ENCODE peak calls at places on chromosomes 6 and 20, in ten cellular contexts. H, C, Z, B, G, A, F, X, W and M are unnamed samples.

GRCh38 chr6:167244064-167244949 is 46.8 kb upstream of the UNC93A start:
- DNase-seq in W (no peak), H (no peak), X (no peak), A (no peak), F (no peak), G (no peak), B (no peak), Z (no peak), C (no peak), M (no peak)

GRCh38 chr6:152952866-152953509 is 29.9 kb downstream of the FBXO5 start:
- DNase-seq in C (peak; percentile 46), G (peak; percentile 46), X (peak; percentile 63), H (peak; percentile 24), Z (no peak), A (no peak), B (peak; percentile 44), F (no peak), W (no peak), M (peak; percentile 35)

GRCh38 chr6:57302477-57302876 is 15.0 kb upstream of the PRIM2 start:
- DNase-seq in Z (no peak), C (no peak), H (no peak), B (no peak), F (no peak), G (no peak), X (no peak), W (no peak), A (no peak), M (no peak)

GRCh38 chr20:33202451-33202850 is 14.7 kb upstream of the BPIFA3 start:
- DNase-seq in H (no peak), C (no peak), W (no peak), G (no peak), Z (no peak), X (no peak), B (no peak), A (no peak), F (no peak), M (no peak)

GRCh38 chr20:50551288-50551687 is 41.1 kb downstream of the PTPN1 start:
- DNase-seq in W (no peak), X (no peak), A (no peak), G (no peak), C (no peak), F (no peak), H (no peak), Z (peak; percentile 34), B (peak; percentile 15), M (no peak)

GRCh38 chr6:83609248-83609647 is 96.9 kb downstream of the PRSS35 start:
- DNase-seq in A (no peak), Z (no peak), F (no peak), W (no peak), H (no peak), C (no peak), G (no peak), X (no peak), B (peak; percentile 97), M (no peak)

GRCh38 chr20:31758991-31759390 is 19.9 kb downstream of the TPX2 start:
- DNase-seq in X (no peak), Z (no peak), F (no peak), B (no peak), C (no peak), A (no peak), W (no peak), G (no peak), H (no peak), M (no peak)

GRCh38 chr6:32432050-32432450 is 7.6 kb upstream of the HLA-DRA start:
- DNase-seq in B (peak; percentile 26), F (no peak), C (peak; percentile 63), Z (no peak), G (peak; percentile 19), W (no peak), A (no peak), H (no peak), X (peak; percentile 55), M (peak; percentile 10)

GRCh38 chr6:34412643-34413214 is 13.1 kb downstream of the RPS10 start:
- DNase-seq in X (peak; percentile 79), B (no peak), G (peak; percentile 65), W (no peak), C (peak; percentile 42), Z (no peak), F (no peak), A (no peak), H (no peak), M (peak; percentile 62)

GRCh38 chr6:138622967-138623366 is 123.7 kb upstream of the NHSL1 start:
- DNase-seq in X (no peak), Z (no peak), W (no peak), C (peak; percentile 36), G (no peak), H (no peak), A (no peak), B (peak; percentile 19), F (no peak), M (no peak)

GRCh38 chr6:161233986-161234620 is 39.8 kb downstream of the AGPAT4 start:
- DNase-seq in F (no peak), Z (no peak), X (peak; percentile 91), G (peak; percentile 94), W (peak; percentile 71), C (peak; percentile 83), H (peak; percentile 91), A (no peak), B (no peak), M (peak; percentile 95)

GRCh38 chr20:57536120-57536708 is 11.3 kb upstream of the CTCFL start:
- DNase-seq in B (no peak), Z (no peak), W (no peak), X (no peak), A (no peak), F (no peak), H (no peak), C (no peak), G (no peak), M (no peak)

GRCh38 chr6:129853996-129854711 is 7.0 kb downstream of the TMEM244 start:
- DNase-seq in B (no peak), F (no peak), G (peak; percentile 65), A (no peak), C (peak; percentile 57), W (no peak), X (peak; percentile 85), Z (no peak), H (peak; percentile 9), M (peak; percentile 54)

GRCh38 chr6:84798257-84798656 is 33.9 kb upstream of the TBX18 start:
- DNase-seq in X (no peak), Z (no peak), W (no peak), G (peak; percentile 21), C (no peak), H (peak; percentile 67), F (no peak), B (no peak), A (no peak), M (no peak)

GRCh38 chr6:45595010-45595851 is 217.5 kb upstream of the SUPT3H start:
- DNase-seq in C (no peak), X (no peak), B (no peak), A (no peak), Z (no peak), F (no peak), H (no peak), W (no peak), G (no peak), M (no peak)

GRCh38 chr6:3220366-3220765 is 7.1 kb downstream of the TUBB2B start:
- DNase-seq in G (no peak), C (no peak), Z (no peak), A (no peak), F (no peak), H (no peak), B (no peak), W (no peak), X (no peak), M (no peak)

GRCh38 chr6:15776458-15776980 is 113.7 kb upstream of the DTNBP1 start:
- DNase-seq in W (no peak), Z (peak; percentile 73), C (peak; percentile 18), A (no peak), G (no peak), X (no peak), F (no peak), H (no peak), B (no peak), M (no peak)